ENCODE peak calls at places on chromosomes 3 and 15, in nine cellular contexts. One of them, this sample, is unnamed.

GRCh38 chr15:56356616-56357015 is 8.6 kb upstream of the TEX9 start:
- DNase-seq in WERI-Rb-1: no peak
- DNase-seq in HS-27A: no peak
- DNase-seq in foreskin fibroblast: no peak
- DNase-seq in RWPE1: no peak
- DNase-seq in HEK293T: no peak
- DNase-seq in left ventricle myocardium inferior: no peak
- DNase-seq in NCI-H1105 treated with DMSO at 0.1 percent for 48 hours: no peak
- DNase-seq in activated naive CD4-positive, alpha-beta T cell treated with anti-CD3 and anti-CD28 coated beads for 36 hours: no peak
- DNase-seq in this sample: no peak

GRCh38 chr3:15427182-15427880 is at the start of the genes EAF1 and METTL6:
- DNase-seq in HS-27A: peak; percentile 66
- DNase-seq in foreskin fibroblast: peak; percentile 90
- DNase-seq in WERI-Rb-1: peak; percentile 82
- DNase-seq in activated naive CD4-positive, alpha-beta T cell treated with anti-CD3 and anti-CD28 coated beads for 36 hours: peak; percentile 92
- DNase-seq in left ventricle myocardium inferior: peak; percentile 87
- DNase-seq in RWPE1: peak; percentile 78
- DNase-seq in HEK293T: peak; percentile 91
- DNase-seq in NCI-H1105 treated with DMSO at 0.1 percent for 48 hours: peak; percentile 44
- DNase-seq in this sample: peak; percentile 88

GRCh38 chr3:130093741-130094391 is 12.2 kb downstream of the ALG1L2 start:
- DNase-seq in HEK293T: no peak
- DNase-seq in HS-27A: no peak
- DNase-seq in foreskin fibroblast: no peak
- DNase-seq in WERI-Rb-1: no peak
- DNase-seq in NCI-H1105 treated with DMSO at 0.1 percent for 48 hours: no peak
- DNase-seq in activated naive CD4-positive, alpha-beta T cell treated with anti-CD3 and anti-CD28 coated beads for 36 hours: peak; percentile 68
- DNase-seq in RWPE1: no peak
- DNase-seq in left ventricle myocardium inferior: no peak
- DNase-seq in this sample: no peak

GRCh38 chr3:141243295-141243707 is 11.7 kb downstream of the PXYLP1 start:
- DNase-seq in HEK293T: peak; percentile 27
- DNase-seq in HS-27A: no peak
- DNase-seq in WERI-Rb-1: no peak
- DNase-seq in NCI-H1105 treated with DMSO at 0.1 percent for 48 hours: no peak
- DNase-seq in foreskin fibroblast: peak; percentile 27
- DNase-seq in left ventricle myocardium inferior: no peak
- DNase-seq in activated naive CD4-positive, alpha-beta T cell treated with anti-CD3 and anti-CD28 coated beads for 36 hours: peak; percentile 86
- DNase-seq in RWPE1: no peak
- DNase-seq in this sample: no peak

GRCh38 chr3:30443756-30444673 is 162.4 kb upstream of the TGFBR2 start:
- DNase-seq in left ventricle myocardium inferior: no peak
- DNase-seq in HS-27A: no peak
- DNase-seq in foreskin fibroblast: peak; percentile 41
- DNase-seq in NCI-H1105 treated with DMSO at 0.1 percent for 48 hours: no peak
- DNase-seq in activated naive CD4-positive, alpha-beta T cell treated with anti-CD3 and anti-CD28 coated beads for 36 hours: no peak
- DNase-seq in HEK293T: no peak
- DNase-seq in WERI-Rb-1: no peak
- DNase-seq in RWPE1: no peak
- DNase-seq in this sample: no peak

GRCh38 chr15:29670945-29671307 is 151.3 kb downstream of the TJP1 start:
- DNase-seq in RWPE1: peak; percentile 98
- DNase-seq in activated naive CD4-positive, alpha-beta T cell treated with anti-CD3 and anti-CD28 coated beads for 36 hours: no peak
- DNase-seq in HS-27A: peak; percentile 94
- DNase-seq in left ventricle myocardium inferior: no peak
- DNase-seq in NCI-H1105 treated with DMSO at 0.1 percent for 48 hours: no peak
- DNase-seq in WERI-Rb-1: no peak
- DNase-seq in HEK293T: no peak
- DNase-seq in foreskin fibroblast: peak; percentile 90
- DNase-seq in this sample: no peak

GRCh38 chr3:188067932-188068331 is 86.0 kb upstream of the LPP start:
- DNase-seq in activated naive CD4-positive, alpha-beta T cell treated with anti-CD3 and anti-CD28 coated beads for 36 hours: no peak
- DNase-seq in foreskin fibroblast: peak; percentile 87
- DNase-seq in HEK293T: no peak
- DNase-seq in RWPE1: peak; percentile 16
- DNase-seq in NCI-H1105 treated with DMSO at 0.1 percent for 48 hours: no peak
- DNase-seq in WERI-Rb-1: no peak
- DNase-seq in HS-27A: peak; percentile 26
- DNase-seq in left ventricle myocardium inferior: no peak
- DNase-seq in this sample: no peak

GRCh38 chr3:156010829-156011228 is 109.5 kb upstream of the KCNAB1 start:
- DNase-seq in RWPE1: peak; percentile 20
- DNase-seq in HEK293T: peak; percentile 32
- DNase-seq in HS-27A: no peak
- DNase-seq in WERI-Rb-1: peak; percentile 11
- DNase-seq in NCI-H1105 treated with DMSO at 0.1 percent for 48 hours: peak; percentile 14
- DNase-seq in foreskin fibroblast: peak; percentile 17
- DNase-seq in left ventricle myocardium inferior: no peak
- DNase-seq in activated naive CD4-positive, alpha-beta T cell treated with anti-CD3 and anti-CD28 coated beads for 36 hours: peak; percentile 24
- DNase-seq in this sample: peak; percentile 31

GRCh38 chr3:32872487-32873382 is 54.9 kb downstream of the TRIM71 start:
- DNase-seq in RWPE1: no peak
- DNase-seq in foreskin fibroblast: peak; percentile 58
- DNase-seq in WERI-Rb-1: no peak
- DNase-seq in activated naive CD4-positive, alpha-beta T cell treated with anti-CD3 and anti-CD28 coated beads for 36 hours: no peak
- DNase-seq in NCI-H1105 treated with DMSO at 0.1 percent for 48 hours: peak; percentile 68
- DNase-seq in HS-27A: no peak
- DNase-seq in HEK293T: no peak
- DNase-seq in left ventricle myocardium inferior: no peak
- DNase-seq in this sample: no peak

GRCh38 chr3:52986049-52986448 is 59.8 kb downstream of the SFMBT1 start:
- DNase-seq in HS-27A: no peak
- DNase-seq in foreskin fibroblast: peak; percentile 29
- DNase-seq in activated naive CD4-positive, alpha-beta T cell treated with anti-CD3 and anti-CD28 coated beads for 36 hours: no peak
- DNase-seq in left ventricle myocardium inferior: no peak
- DNase-seq in NCI-H1105 treated with DMSO at 0.1 percent for 48 hours: no peak
- DNase-seq in WERI-Rb-1: no peak
- DNase-seq in RWPE1: no peak
- DNase-seq in HEK293T: no peak
- DNase-seq in this sample: no peak

GRCh38 chr15:50786871-50787270 is 21.4 kb upstream of the SPPL2A start:
- DNase-seq in left ventricle myocardium inferior: no peak
- DNase-seq in foreskin fibroblast: peak; percentile 45
- DNase-seq in NCI-H1105 treated with DMSO at 0.1 percent for 48 hours: no peak
- DNase-seq in WERI-Rb-1: no peak
- DNase-seq in HS-27A: no peak
- DNase-seq in HEK293T: no peak
- DNase-seq in activated naive CD4-positive, alpha-beta T cell treated with anti-CD3 and anti-CD28 coated beads for 36 hours: no peak
- DNase-seq in RWPE1: no peak
- DNase-seq in this sample: no peak

This sample was measured in G401.